ENCODE peak calls at places on chromosomes 2 and 18, in seven cellular contexts. One of them, this sample, is unnamed.

GRCh38 chr2:54605836-54606235 is 117.6 kb upstream of the EML6 start:
- DNase-seq in K562: no peak
- DNase-seq in HCT116: no peak
- DNase-seq in SK-N-SH: no peak
- DNase-seq in H1: no peak
- DNase-seq in GM12878: no peak
- DNase-seq in HepG2: no peak
- DNase-seq in this sample: no peak

GRCh38 chr2:70513751-70514150 is 39.9 kb downstream of the TGFA start:
- DNase-seq in K562: no peak
- DNase-seq in HCT116: no peak
- DNase-seq in SK-N-SH: no peak
- DNase-seq in H1: no peak
- DNase-seq in GM12878: no peak
- DNase-seq in HepG2: no peak
- DNase-seq in this sample: no peak

GRCh38 chr2:19474128-19474527 is 115.7 kb upstream of the OSR1 start:
- DNase-seq in K562: no peak
- DNase-seq in HCT116: no peak
- DNase-seq in SK-N-SH: no peak
- DNase-seq in H1: no peak
- DNase-seq in GM12878: peak; percentile 71
- DNase-seq in HepG2: no peak
- DNase-seq in this sample: no peak

GRCh38 chr2:223598994-223599645 is 3.0 kb downstream of the SCG2 start:
- DNase-seq in K562: no peak
- DNase-seq in HCT116: no peak
- DNase-seq in SK-N-SH: peak; percentile 25
- DNase-seq in H1: no peak
- DNase-seq in GM12878: no peak
- DNase-seq in HepG2: no peak
- DNase-seq in this sample: no peak

GRCh38 chr2:144942516-144943256 is 422.8 kb upstream of the ZEB2 start:
- DNase-seq in K562: peak; percentile 32
- DNase-seq in HCT116: no peak
- DNase-seq in SK-N-SH: no peak
- DNase-seq in H1: no peak
- DNase-seq in GM12878: no peak
- DNase-seq in HepG2: no peak
- DNase-seq in this sample: no peak

GRCh38 chr2:1366546-1367134 is 46.6 kb upstream of the TPO start:
- DNase-seq in K562: no peak
- DNase-seq in HCT116: no peak
- DNase-seq in SK-N-SH: peak; percentile 59
- DNase-seq in H1: no peak
- DNase-seq in GM12878: no peak
- DNase-seq in HepG2: no peak
- DNase-seq in this sample: no peak

GRCh38 chr2:46097714-46098480 is 199.3 kb upstream of the EPAS1 start:
- DNase-seq in K562: no peak
- DNase-seq in HCT116: peak; percentile 24
- DNase-seq in SK-N-SH: no peak
- DNase-seq in H1: no peak
- DNase-seq in GM12878: no peak
- DNase-seq in HepG2: peak; percentile 40
- DNase-seq in this sample: peak; percentile 33

GRCh38 chr18:48139427-48140347 is 209.2 kb upstream of the SMAD2 start:
- DNase-seq in K562: no peak
- DNase-seq in HCT116: no peak
- DNase-seq in SK-N-SH: peak; percentile 82
- DNase-seq in H1: no peak
- DNase-seq in GM12878: no peak
- DNase-seq in HepG2: no peak
- DNase-seq in this sample: no peak

GRCh38 chr2:105802587-105802986 is 57.9 kb downstream of the NCK2 start:
- DNase-seq in K562: no peak
- DNase-seq in HCT116: no peak
- DNase-seq in SK-N-SH: no peak
- DNase-seq in H1: no peak
- DNase-seq in GM12878: peak; percentile 74
- DNase-seq in HepG2: no peak
- DNase-seq in this sample: no peak

GRCh38 chr2:45255568-45255967 is 246.3 kb upstream of the SIX2 start:
- DNase-seq in K562: no peak
- DNase-seq in HCT116: no peak
- DNase-seq in SK-N-SH: no peak
- DNase-seq in H1: no peak
- DNase-seq in GM12878: no peak
- DNase-seq in HepG2: no peak
- DNase-seq in this sample: no peak

GRCh38 chr2:96353032-96353561 is 17.5 kb downstream of the NCAPH start:
- DNase-seq in K562: peak; percentile 81
- DNase-seq in HCT116: no peak
- DNase-seq in SK-N-SH: peak; percentile 30
- DNase-seq in H1: no peak
- DNase-seq in GM12878: no peak
- DNase-seq in HepG2: no peak
- DNase-seq in this sample: no peak

GRCh38 chr18:50178601-50179000 is 16.3 kb downstream of the MYO5B start:
- DNase-seq in K562: no peak
- DNase-seq in HCT116: no peak
- DNase-seq in SK-N-SH: no peak
- DNase-seq in H1: no peak
- DNase-seq in GM12878: no peak
- DNase-seq in HepG2: no peak
- DNase-seq in this sample: no peak

GRCh38 chr2:20225294-20226151 is 593 bp upstream of the SDC1 start:
- DNase-seq in K562: peak; percentile 67
- DNase-seq in HCT116: peak; percentile 42
- DNase-seq in SK-N-SH: no peak
- DNase-seq in H1: peak; percentile 87
- DNase-seq in GM12878: no peak
- DNase-seq in HepG2: peak; percentile 77
- DNase-seq in this sample: no peak

GRCh38 chr2:186036862-186037449 is 298.4 kb downstream of the FSIP2 start:
- DNase-seq in K562: no peak
- DNase-seq in HCT116: no peak
- DNase-seq in SK-N-SH: no peak
- DNase-seq in H1: no peak
- DNase-seq in GM12878: no peak
- DNase-seq in HepG2: no peak
- DNase-seq in this sample: no peak

GRCh38 chr2:45993476-45993991 is 303.7 kb upstream of the EPAS1 start:
- DNase-seq in K562: peak; percentile 60
- DNase-seq in HCT116: peak; percentile 64
- DNase-seq in SK-N-SH: peak; percentile 70
- DNase-seq in H1: peak; percentile 73
- DNase-seq in GM12878: peak; percentile 23
- DNase-seq in HepG2: peak; percentile 78
- DNase-seq in this sample: peak; percentile 80

GRCh38 chr2:239267411-239267941 is 133.3 kb downstream of the HDAC4 start:
- DNase-seq in K562: peak; percentile 69
- DNase-seq in HCT116: peak; percentile 53
- DNase-seq in SK-N-SH: no peak
- DNase-seq in H1: no peak
- DNase-seq in GM12878: peak; percentile 65
- DNase-seq in HepG2: no peak
- DNase-seq in this sample: no peak

GRCh38 chr2:113892004-113892740 is 2.3 kb downstream of the ACTR3 start:
- DNase-seq in K562: no peak
- DNase-seq in HCT116: no peak
- DNase-seq in SK-N-SH: no peak
- DNase-seq in H1: no peak
- DNase-seq in GM12878: no peak
- DNase-seq in HepG2: no peak
- DNase-seq in this sample: no peak
- H3K4me3 ChIP-seq in K562: peak overlapping the region; percentile 86
- H3K4me3 ChIP-seq in HCT116: no peak overlapping the region
- H3K4me3 ChIP-seq in SK-N-SH: peak overlapping the region; percentile 87
- H3K4me3 ChIP-seq in H1: no peak overlapping the region
- H3K4me3 ChIP-seq in GM12878: peak overlapping the region; percentile 89
- H3K4me3 ChIP-seq in HepG2: peak overlapping the region; percentile 95
- H3K4me3 ChIP-seq in this sample: no peak overlapping the region

GRCh38 chr18:62963522-62963921 is 248.2 kb downstream of the PHLPP1 start:
- DNase-seq in K562: no peak
- DNase-seq in HCT116: no peak
- DNase-seq in SK-N-SH: no peak
- DNase-seq in H1: no peak
- DNase-seq in GM12878: no peak
- DNase-seq in HepG2: no peak
- DNase-seq in this sample: no peak
- TF ChIP-seq YY1 in K562: no peak
- TF ChIP-seq YY1 in HCT116: no peak
- TF ChIP-seq YY1 in SK-N-SH: no peak
- TF ChIP-seq YY1 in H1: no peak
- TF ChIP-seq YY1 in GM12878: no peak
- TF ChIP-seq YY1 in HepG2: no peak
- TF ChIP-seq YY1 in this sample: no peak

DNA sequence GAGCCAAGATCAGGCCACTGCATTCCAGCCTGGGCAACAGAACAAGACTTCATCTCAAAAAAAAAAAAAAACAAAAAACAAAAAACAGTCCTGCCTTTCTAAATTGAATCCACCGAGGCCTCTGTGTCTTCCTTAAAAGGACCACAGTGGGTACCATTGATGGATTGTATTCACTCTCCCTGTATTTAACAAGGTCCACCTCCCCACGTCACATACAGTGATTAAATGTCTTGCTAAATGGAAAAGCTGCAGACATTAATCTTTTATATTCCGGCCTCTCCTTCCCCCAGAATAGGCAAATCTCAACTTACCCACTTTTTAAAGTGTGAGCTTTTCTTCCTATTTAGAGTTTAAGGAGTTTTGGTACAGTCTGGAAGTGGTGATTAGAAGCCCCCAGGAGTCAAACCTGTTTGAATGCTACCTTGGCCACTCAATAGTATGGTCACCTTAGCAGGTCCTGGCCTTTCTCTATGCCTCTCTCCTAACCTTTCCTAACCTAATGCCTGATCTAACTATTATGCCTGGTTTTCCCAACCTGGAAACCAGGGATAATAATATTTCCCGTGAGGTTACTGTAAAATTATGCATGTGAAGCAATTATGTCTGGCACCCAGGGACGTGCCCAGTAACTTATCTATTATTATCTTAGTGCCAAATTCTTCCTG is 3.3 kb downstream of the NFE2L2 start:
- DNase-seq in K562: no peak
- DNase-seq in HCT116: no peak
- DNase-seq in SK-N-SH: no peak
- DNase-seq in H1: no peak
- DNase-seq in GM12878: no peak
- DNase-seq in HepG2: no peak
- DNase-seq in this sample: no peak
- H3K9ac ChIP-seq in K562: no peak overlapping the region
- H3K9ac ChIP-seq in HCT116: peak overlapping the region; percentile 98
- H3K9ac ChIP-seq in SK-N-SH: peak overlapping the region; percentile 98
- H3K9ac ChIP-seq in H1: no peak overlapping the region
- H3K9ac ChIP-seq in GM12878: peak overlapping the region; percentile 99
- H3K9ac ChIP-seq in HepG2: peak overlapping the region; percentile 100
- H3K9ac ChIP-seq in this sample: peak overlapping the region; percentile 95

GRCh38 chr2:236164201-236164982 is 3.8 kb downstream of the GBX2 start:
- DNase-seq in K562: no peak
- DNase-seq in HCT116: no peak
- DNase-seq in SK-N-SH: peak; percentile 80
- DNase-seq in H1: peak; percentile 81
- DNase-seq in GM12878: no peak
- DNase-seq in HepG2: no peak
- DNase-seq in this sample: no peak

GRCh38 chr2:236162031-236162803 is 6.0 kb downstream of the GBX2 start:
- DNase-seq in K562: no peak
- DNase-seq in HCT116: no peak
- DNase-seq in SK-N-SH: no peak
- DNase-seq in H1: peak; percentile 64
- DNase-seq in GM12878: no peak
- DNase-seq in HepG2: no peak
- DNase-seq in this sample: no peak

GRCh38 chr2:236161531-236161930 is 6.7 kb downstream of the GBX2 start:
- DNase-seq in K562: no peak
- DNase-seq in HCT116: no peak
- DNase-seq in SK-N-SH: no peak
- DNase-seq in H1: no peak
- DNase-seq in GM12878: no peak
- DNase-seq in HepG2: no peak
- DNase-seq in this sample: no peak

GRCh38 chr2:236163483-236164200 is 4.5 kb downstream of the GBX2 start:
- DNase-seq in K562: no peak
- DNase-seq in HCT116: no peak
- DNase-seq in SK-N-SH: no peak
- DNase-seq in H1: peak; percentile 79
- DNase-seq in GM12878: no peak
- DNase-seq in HepG2: no peak
- DNase-seq in this sample: no peak

DNA sequence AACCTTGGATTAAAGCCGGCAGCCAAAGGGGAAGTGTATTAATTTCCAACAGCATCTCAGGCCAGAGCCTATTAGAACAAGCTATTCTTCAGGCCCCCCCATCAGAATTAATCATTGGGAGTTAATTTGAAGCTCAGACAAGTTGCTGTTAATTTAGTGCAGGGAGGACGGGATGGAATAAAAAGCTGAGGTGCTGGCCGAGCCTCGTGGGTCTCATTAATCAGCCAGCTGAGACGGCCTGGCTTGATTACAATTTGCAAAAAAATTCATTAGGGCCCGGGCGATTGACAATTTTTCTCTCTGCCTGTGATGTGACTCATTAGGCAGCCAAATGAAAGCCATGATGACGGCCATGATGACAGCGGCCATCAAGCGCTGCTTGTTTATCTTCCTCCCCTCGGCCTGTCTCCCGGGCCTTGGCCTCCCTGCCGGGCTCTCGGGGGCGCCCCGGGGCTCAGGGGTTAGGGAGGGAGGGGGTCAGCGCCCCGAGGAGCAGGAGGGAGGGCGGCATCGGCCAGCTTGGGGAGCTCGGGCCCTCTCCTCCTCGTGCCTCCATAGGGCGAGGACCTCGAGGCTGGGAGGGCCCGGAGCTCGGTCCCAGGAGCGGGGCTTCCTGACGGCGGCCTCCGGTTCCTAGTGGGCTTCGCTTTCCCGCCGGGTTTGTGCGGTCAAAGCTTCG is 5.2 kb downstream of the GBX2 start:
- DNase-seq in K562: no peak
- DNase-seq in HCT116: no peak
- DNase-seq in SK-N-SH: no peak
- DNase-seq in H1: no peak
- DNase-seq in GM12878: no peak
- DNase-seq in HepG2: no peak
- DNase-seq in this sample: no peak
- H3K4me3 ChIP-seq in K562: no peak overlapping the region
- H3K4me3 ChIP-seq in HCT116: no peak overlapping the region
- H3K4me3 ChIP-seq in SK-N-SH: no peak overlapping the region
- H3K4me3 ChIP-seq in H1: peak overlapping the region; percentile 5
- H3K4me3 ChIP-seq in GM12878: no peak overlapping the region
- H3K4me3 ChIP-seq in HepG2: no peak overlapping the region
- H3K4me3 ChIP-seq in this sample: no peak overlapping the region

DNA sequence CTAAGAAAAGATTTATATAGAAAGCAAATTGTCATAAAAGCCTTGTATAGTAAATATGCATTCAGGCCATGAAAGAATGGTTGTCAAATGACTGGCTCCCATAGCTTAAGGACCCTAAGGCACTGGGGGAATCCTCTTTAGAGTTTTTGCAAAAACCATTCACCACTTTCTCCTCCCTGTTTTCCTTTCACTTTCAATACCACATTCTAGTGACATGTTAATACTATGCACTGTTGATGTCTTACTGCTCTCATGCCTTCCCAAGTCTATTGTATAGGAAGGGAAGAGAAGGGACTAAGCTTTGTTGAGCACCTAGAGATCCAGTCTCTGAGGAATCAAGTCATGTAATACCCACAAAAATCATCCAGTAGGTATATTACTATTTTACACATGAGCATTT is 383.0 kb upstream of the LRRTM1 start:
- DNase-seq in K562: no peak
- DNase-seq in HCT116: no peak
- DNase-seq in SK-N-SH: no peak
- DNase-seq in H1: no peak
- DNase-seq in GM12878: peak; percentile 13
- DNase-seq in HepG2: no peak
- DNase-seq in this sample: no peak
- TF ChIP-seq YY1 in K562: no peak
- TF ChIP-seq YY1 in HCT116: no peak
- TF ChIP-seq YY1 in SK-N-SH: no peak
- TF ChIP-seq YY1 in H1: no peak
- TF ChIP-seq YY1 in GM12878: no peak
- TF ChIP-seq YY1 in HepG2: no peak
- TF ChIP-seq YY1 in this sample: no peak